ENCODE peak calls at places on chromosome 21, in eight cellular contexts. X, S, V, U, P, T, Z and Y are unnamed samples.

GRCh38 chr21:28100366-28100765 is 892.3 kb downstream of the LTN1 start:
- DNase-seq in X (no peak), S (no peak), V (no peak), U (no peak), P (no peak), T (no peak), Z (no peak), Y (no peak)

GRCh38 chr21:44065428-44065827 is 41.8 kb upstream of the PWP2 start:
- DNase-seq in X (peak), S (peak), V (no peak), U (peak), P (no peak), T (no peak), Z (peak), Y (no peak)

GRCh38 chr21:25518491-25518911 is 88.8 kb downstream of the MRPL39 start:
- DNase-seq in X (no peak), S (no peak), V (peak), U (no peak), P (no peak), T (no peak), Z (no peak), Y (no peak)

GRCh38 chr21:45364464-45365185 is 40.3 kb upstream of the COL18A1 start:
- DNase-seq in X (no peak), S (no peak), V (no peak), U (no peak), P (no peak), T (no peak), Z (peak), Y (no peak)

GRCh38 chr21:42313501-42313969 is 1.7 kb downstream of the TFF3 start:
- DNase-seq in X (no peak), S (peak), V (no peak), U (no peak), P (no peak), T (peak), Z (no peak), Y (no peak)

GRCh38 chr21:28253971-28254370 is 738.7 kb downstream of the LTN1 start:
- DNase-seq in X (no peak), S (no peak), V (no peak), U (no peak), P (no peak), T (no peak), Z (no peak), Y (no peak)

GRCh38 chr21:37244506-37245083 is 22.5 kb downstream of the VPS26C start:
- DNase-seq in X (no peak), S (no peak), V (no peak), U (no peak), P (no peak), T (no peak), Z (peak), Y (no peak)

GRCh38 chr21:37601915-37602314 is 235.3 kb downstream of the DYRK1A start:
- DNase-seq in X (no peak), S (no peak), V (no peak), U (no peak), P (no peak), T (no peak), Z (no peak), Y (no peak)

GRCh38 chr21:31897311-31897710 is 24.5 kb downstream of the HUNK start:
- DNase-seq in X (no peak), S (no peak), V (no peak), U (no peak), P (no peak), T (no peak), Z (peak), Y (no peak)

GRCh38 chr21:46035809-46036695 is 54.5 kb downstream of the COL6A1 start:
- DNase-seq in X (no peak), S (no peak), V (peak), U (no peak), P (no peak), T (no peak), Z (peak), Y (no peak)

GRCh38 chr21:45438391-45439145 is 33.6 kb downstream of the COL18A1 start:
- DNase-seq in X (no peak), S (no peak), V (no peak), U (no peak), P (no peak), T (no peak), Z (no peak), Y (no peak)

GRCh38 chr21:45390831-45391742 is 13.9 kb upstream of the COL18A1 start:
- DNase-seq in X (no peak), S (no peak), V (no peak), U (no peak), P (no peak), T (no peak), Z (no peak), Y (no peak)

GRCh38 chr21:29481641-29482040 is 182.9 kb downstream of the BACH1 start:
- DNase-seq in X (no peak), S (no peak), V (no peak), U (no peak), P (no peak), T (no peak), Z (peak), Y (no peak)

GRCh38 chr21:40049031-40049958 is 182.1 kb downstream of the PCP4 start:
- DNase-seq in X (no peak), S (no peak), V (no peak), U (no peak), P (no peak), T (no peak), Z (peak), Y (no peak)

GRCh38 chr21:30340714-30341573 is 3.5 kb upstream of the KRTAP27-1 start:
- DNase-seq in X (peak), S (peak), V (peak), U (peak), P (no peak), T (peak), Z (no peak), Y (no peak)

GRCh38 chr21:28126521-28127317 is 866.0 kb downstream of the LTN1 start:
- DNase-seq in X (no peak), S (no peak), V (no peak), U (no peak), P (no peak), T (no peak), Z (no peak), Y (no peak)

GRCh38 chr21:39788383-39788782 is 43.4 kb downstream of the IGSF5 start:
- DNase-seq in X (no peak), S (no peak), V (peak), U (no peak), P (peak), T (peak), Z (peak), Y (peak)

GRCh38 chr21:40635336-40635735 is 211.6 kb downstream of the DSCAM start:
- DNase-seq in X (no peak), S (no peak), V (no peak), U (no peak), P (peak), T (no peak), Z (no peak), Y (no peak)

GRCh38 chr21:36203603-36203889 is 46.9 kb downstream of the DOP1B start:
- DNase-seq in X (no peak), S (peak), V (no peak), U (peak), P (no peak), T (no peak), Z (peak), Y (no peak)

GRCh38 chr21:37367758-37368535 is 1.4 kb downstream of the DYRK1A start:
- DNase-seq in X (no peak), S (peak), V (no peak), U (peak), P (peak), T (peak), Z (peak), Y (no peak)

GRCh38 chr21:45874716-45875415 is 106.7 kb upstream of the COL6A1 start:
- DNase-seq in X (no peak), S (no peak), V (no peak), U (no peak), P (no peak), T (peak), Z (peak), Y (no peak)

GRCh38 chr21:36104306-36105300 is 30.3 kb upstream of the CBR3 start:
- DNase-seq in X (peak), S (peak), V (peak), U (peak), P (peak), T (peak), Z (peak), Y (peak)

GRCh38 chr21:42865361-42866160 is 13.8 kb downstream of the WDR4 start:
- DNase-seq in X (no peak), S (no peak), V (no peak), U (no peak), P (no peak), T (no peak), Z (no peak), Y (peak)

GRCh38 chr21:46633561-46633960 is 1.9 kb upstream of the PRMT2 start:
- DNase-seq in X (no peak), S (no peak), V (no peak), U (no peak), P (no peak), T (no peak), Z (no peak), Y (no peak)

GRCh38 chr21:44846485-44847260 is 26.8 kb downstream of the PTTG1IP start:
- DNase-seq in X (no peak), S (peak), V (peak), U (peak), P (peak), T (peak), Z (peak), Y (peak)

GRCh38 chr21:39660596-39660995 is 47.9 kb downstream of the B3GALT5 start:
- DNase-seq in X (no peak), S (no peak), V (no peak), U (no peak), P (no peak), T (peak), Z (peak), Y (no peak)

GRCh38 chr21:17527240-17527639 is 14.4 kb downstream of the CXADR start:
- DNase-seq in X (no peak), S (no peak), V (no peak), U (no peak), P (no peak), T (no peak), Z (peak), Y (no peak)

GRCh38 chr21:36709868-36710728 is 11.2 kb downstream of the SIM2 start:
- DNase-seq in X (no peak), S (no peak), V (no peak), U (no peak), P (no peak), T (no peak), Z (no peak), Y (no peak)

GRCh38 chr21:19268634-19269138 is 865.1 kb upstream of the TMPRSS15 start:
- DNase-seq in X (no peak), S (no peak), V (peak), U (no peak), P (no peak), T (no peak), Z (no peak), Y (no peak)

GRCh38 chr21:14959343-14959742 is 105.5 kb downstream of the NRIP1 start:
- DNase-seq in X (no peak), S (no peak), V (no peak), U (no peak), P (no peak), T (no peak), Z (peak), Y (no peak)

GRCh38 chr21:32120231-32120630 is 158.6 kb downstream of the MIS18A start:
- DNase-seq in X (no peak), S (no peak), V (no peak), U (no peak), P (no peak), T (no peak), Z (no peak), Y (no peak)

GRCh38 chr21:29287383-29287782 is 11.3 kb upstream of the BACH1 start:
- DNase-seq in X (no peak), S (no peak), V (no peak), U (no peak), P (no peak), T (no peak), Z (no peak), Y (no peak)

GRCh38 chr21:46156678-46157077 is 1.3 kb upstream of the FTCD start:
- DNase-seq in X (no peak), S (peak), V (no peak), U (no peak), P (no peak), T (no peak), Z (no peak), Y (no peak)

GRCh38 chr21:43304206-43304605 is 122.7 kb downstream of the SIK1 start:
- DNase-seq in X (no peak), S (no peak), V (no peak), U (no peak), P (no peak), T (no peak), Z (no peak), Y (no peak)